ENCODE peak calls at places on chromosomes 4 and X, in five cellular contexts. One of them, this sample, is unnamed.

GRCh38 chr4:85222561-85222960 is 252.4 kb upstream of the ARHGAP24 start:
- DNase-seq in HCT116: no peak
- DNase-seq in K562: no peak
- DNase-seq in SK-N-SH: no peak
- DNase-seq in HepG2: no peak
- DNase-seq in this sample: no peak

GRCh38 chr4:16116019-16116418 is 32.2 kb upstream of the PROM1 start:
- DNase-seq in HCT116: no peak
- DNase-seq in K562: no peak
- DNase-seq in SK-N-SH: no peak
- DNase-seq in HepG2: no peak
- DNase-seq in this sample: no peak

GRCh38 chr4:30901781-30902479 is 181.8 kb downstream of the PCDH7 start:
- DNase-seq in HCT116: peak
- DNase-seq in K562: no peak
- DNase-seq in SK-N-SH: no peak
- DNase-seq in HepG2: no peak
- DNase-seq in this sample: no peak

GRCh38 chr4:19707876-19708275 is 543.8 kb upstream of the SLIT2 start:
- DNase-seq in HCT116: no peak
- DNase-seq in K562: no peak
- DNase-seq in SK-N-SH: no peak
- DNase-seq in HepG2: no peak
- DNase-seq in this sample: no peak

GRCh38 chr4:1987296-1987695 is 21.5 kb downstream of the NELFA start:
- DNase-seq in HCT116: no peak
- DNase-seq in K562: no peak
- DNase-seq in SK-N-SH: peak
- DNase-seq in HepG2: no peak
- DNase-seq in this sample: no peak

GRCh38 chr4:57059890-57060716 is 50.1 kb downstream of the IGFBP7 start:
- DNase-seq in HCT116: no peak
- DNase-seq in K562: no peak
- DNase-seq in SK-N-SH: no peak
- DNase-seq in HepG2: no peak
- DNase-seq in this sample: no peak

GRCh38 chr4:7459471-7459870 is 24.7 kb upstream of the PSAPL1 start:
- DNase-seq in HCT116: no peak
- DNase-seq in K562: no peak
- DNase-seq in SK-N-SH: no peak
- DNase-seq in HepG2: no peak
- DNase-seq in this sample: no peak

GRCh38 chr4:176270669-176271068 is 1.6 kb upstream of the ASB5 start:
- DNase-seq in HCT116: peak
- DNase-seq in K562: no peak
- DNase-seq in SK-N-SH: no peak
- DNase-seq in HepG2: peak
- DNase-seq in this sample: peak

GRCh38 chr4:113540859-113541258 is 220.7 kb downstream of the CAMK2D start:
- DNase-seq in HCT116: peak
- DNase-seq in K562: no peak
- DNase-seq in SK-N-SH: no peak
- DNase-seq in HepG2: no peak
- DNase-seq in this sample: peak

GRCh38 chr4:56907009-56907408 is 691 bp upstream of the REST start:
- DNase-seq in HCT116: no peak
- DNase-seq in K562: peak
- DNase-seq in SK-N-SH: peak
- DNase-seq in HepG2: no peak
- DNase-seq in this sample: no peak

GRCh38 chrX:8429692-8430249 is 34.9 kb upstream of the VCX3B start:
- DNase-seq in HCT116: no peak
- DNase-seq in K562: no peak
- DNase-seq in SK-N-SH: no peak
- DNase-seq in HepG2: no peak
- DNase-seq in this sample: no peak

GRCh38 chrX:47199286-47199685 is 5.7 kb downstream of the UBA1 start:
- DNase-seq in HCT116: no peak
- DNase-seq in K562: no peak
- DNase-seq in SK-N-SH: no peak
- DNase-seq in HepG2: no peak
- DNase-seq in this sample: no peak

GRCh38 chrX:47198687-47199080 is 5.1 kb downstream of the UBA1 start:
- DNase-seq in HCT116: no peak
- DNase-seq in K562: no peak
- DNase-seq in SK-N-SH: no peak
- DNase-seq in HepG2: no peak
- DNase-seq in this sample: no peak

GRCh38 chrX:47196098-47196497 is 2.5 kb downstream of the UBA1 start:
- DNase-seq in HCT116: no peak
- DNase-seq in K562: no peak
- DNase-seq in SK-N-SH: no peak
- DNase-seq in HepG2: no peak
- DNase-seq in this sample: no peak

GRCh38 chrX:47198026-47198686 is 4.5 kb downstream of the UBA1 start:
- DNase-seq in HCT116: no peak
- DNase-seq in K562: no peak
- DNase-seq in SK-N-SH: no peak
- DNase-seq in HepG2: no peak
- DNase-seq in this sample: no peak

DNA sequence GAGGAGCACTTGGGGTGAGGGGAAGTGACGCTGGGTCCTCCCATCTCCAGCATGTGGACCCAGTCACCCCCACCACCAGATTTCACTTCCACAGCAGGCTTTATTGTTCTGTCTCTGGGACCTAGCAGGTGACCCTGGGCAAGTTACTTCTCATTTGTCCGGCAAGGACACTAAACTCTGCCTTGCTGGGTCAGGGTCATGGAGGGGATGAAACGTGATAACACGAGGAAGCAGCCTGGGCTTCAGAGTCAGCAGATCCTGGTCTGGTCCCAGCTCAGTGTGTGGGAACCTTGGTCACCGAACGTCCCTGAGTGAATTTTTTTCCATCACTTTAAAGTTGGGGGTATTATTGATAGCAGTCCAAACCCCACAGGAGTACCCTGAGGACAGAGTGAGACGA is 3.9 kb downstream of the UBA1 start:
- DNase-seq in HCT116: no peak
- DNase-seq in K562: no peak
- DNase-seq in SK-N-SH: no peak
- DNase-seq in HepG2: no peak
- DNase-seq in this sample: no peak
- H3K4me3 ChIP-seq in HCT116: no peak
- H3K4me3 ChIP-seq in K562: no peak
- H3K4me3 ChIP-seq in SK-N-SH: no peak
- H3K4me3 ChIP-seq in HepG2: no peak
- H3K4me3 ChIP-seq in this sample: no peak

DNA sequence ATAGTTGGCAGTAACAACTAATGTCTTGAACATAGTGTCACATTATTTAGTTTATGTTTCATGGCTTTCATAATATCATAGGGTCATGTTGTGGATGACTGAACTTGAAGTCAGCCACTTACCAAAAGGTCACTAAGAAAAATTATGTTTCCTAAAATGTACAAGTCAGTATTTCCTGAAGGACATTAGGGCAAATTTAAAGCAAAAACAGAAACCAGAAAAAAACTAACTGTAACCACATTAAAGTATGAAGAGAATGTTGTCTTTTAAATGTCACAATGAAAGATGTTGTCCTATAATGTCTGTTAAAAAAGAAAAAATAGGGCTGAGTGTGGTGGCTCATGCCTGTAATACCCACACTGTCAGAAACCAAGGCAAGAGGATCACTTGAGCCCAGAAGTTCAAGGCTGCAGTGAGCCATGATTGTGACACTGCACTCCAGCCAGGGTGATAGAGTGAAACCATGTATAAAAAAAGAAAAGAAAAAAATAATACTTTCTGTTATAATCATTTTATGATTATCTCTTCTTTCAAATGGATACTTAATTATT is 55.8 kb downstream of the HHIP start:
- DNase-seq in HCT116: no peak
- DNase-seq in K562: no peak
- DNase-seq in SK-N-SH: no peak
- DNase-seq in HepG2: no peak
- DNase-seq in this sample: no peak
- H3K27ac ChIP-seq in HCT116: no peak
- H3K27ac ChIP-seq in K562: no peak
- H3K27ac ChIP-seq in SK-N-SH: peak
- H3K27ac ChIP-seq in HepG2: no peak
- H3K27ac ChIP-seq in this sample: no peak

GRCh38 chrX:49209434-49210251 is 9.7 kb upstream of the SYP start:
- DNase-seq in HCT116: no peak
- DNase-seq in K562: peak
- DNase-seq in SK-N-SH: no peak
- DNase-seq in HepG2: no peak
- DNase-seq in this sample: no peak
- TF ChIP-seq SIN3A in HCT116: no peak
- TF ChIP-seq SIN3A in K562: no peak
- TF ChIP-seq SIN3A in SK-N-SH: no peak
- TF ChIP-seq SIN3A in HepG2: no peak
- TF ChIP-seq SIN3A in this sample: no peak

DNA sequence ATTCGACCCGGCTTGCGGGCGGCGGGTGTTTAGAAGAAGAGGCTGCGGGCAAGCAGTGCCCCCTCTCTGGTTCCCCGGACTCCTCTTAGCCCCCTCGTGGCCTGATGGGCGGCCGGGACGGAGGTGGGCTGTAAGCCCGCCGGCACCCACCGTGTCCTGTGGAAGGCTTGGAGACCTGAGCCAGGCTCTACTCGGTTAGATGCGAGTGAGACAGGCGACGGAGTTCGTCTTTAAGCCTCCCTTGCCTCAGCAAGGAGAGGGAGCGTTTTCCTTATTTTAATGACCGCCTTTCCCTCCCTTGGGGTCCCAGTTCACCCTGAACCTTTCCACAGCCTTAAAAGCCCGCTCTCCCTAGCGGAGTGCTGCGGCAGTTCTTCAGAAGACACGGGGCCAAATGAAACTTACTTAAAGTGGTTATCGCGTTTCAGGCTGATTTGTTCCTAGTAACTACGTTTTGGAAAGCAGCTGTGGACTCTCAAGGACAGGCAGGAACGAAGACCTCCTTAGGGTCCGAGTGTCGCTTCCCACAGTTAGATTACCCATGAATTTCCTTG is 970 bp downstream of the SLITRK2 start:
- DNase-seq in HCT116: no peak
- DNase-seq in K562: no peak
- DNase-seq in SK-N-SH: no peak
- DNase-seq in HepG2: no peak
- DNase-seq in this sample: no peak
- H3K4me3 ChIP-seq in HCT116: no peak
- H3K4me3 ChIP-seq in K562: no peak
- H3K4me3 ChIP-seq in SK-N-SH: no peak
- H3K4me3 ChIP-seq in HepG2: no peak
- H3K4me3 ChIP-seq in this sample: peak

GRCh38 chrX:57680160-57680559 is at the start of gene NLRP2B:
- DNase-seq in HCT116: no peak
- DNase-seq in K562: no peak
- DNase-seq in SK-N-SH: no peak
- DNase-seq in HepG2: no peak
- DNase-seq in this sample: no peak
- H3K27ac ChIP-seq in HCT116: no peak
- H3K27ac ChIP-seq in K562: no peak
- H3K27ac ChIP-seq in SK-N-SH: no peak
- H3K27ac ChIP-seq in HepG2: no peak
- H3K27ac ChIP-seq in this sample: no peak

GRCh38 chr4:40372651-40373050 is 37.5 kb downstream of the CHRNA9 start:
- DNase-seq in HCT116: no peak
- DNase-seq in K562: no peak
- DNase-seq in SK-N-SH: no peak
- DNase-seq in HepG2: no peak
- DNase-seq in this sample: no peak
- TF ChIP-seq SIN3A in HCT116: no peak
- TF ChIP-seq SIN3A in K562: no peak
- TF ChIP-seq SIN3A in SK-N-SH: no peak
- TF ChIP-seq SIN3A in HepG2: no peak
- TF ChIP-seq SIN3A in this sample: no peak

This sample was measured in Panc1.